ENCODE peak calls at places on chromosomes 6 and 20, in five cellular contexts. T, L, U, C and W are unnamed samples.

GRCh38 chr6:54301770-54302169 is 6.5 kb upstream of the TINAG start:
- DNase-seq in T (no peak), L (no peak), U (no peak), C (no peak), W (no peak)

GRCh38 chr6:11755725-11756124 is 22.9 kb downstream of the ADTRP start:
- DNase-seq in T (no peak), L (no peak), U (no peak), C (no peak), W (no peak)

GRCh38 chr6:13759025-13759424 is 47.4 kb upstream of the RANBP9 start:
- DNase-seq in T (no peak), L (no peak), U (no peak), C (no peak), W (no peak)

GRCh38 chr20:14062786-14063185 is 67.5 kb downstream of the MACROD2 start:
- DNase-seq in T (no peak), L (no peak), U (peak), C (no peak), W (peak)

GRCh38 chr20:62367136-62367482 is at the start of gene LAMA5:
- DNase-seq in T (no peak), L (no peak), U (peak), C (no peak), W (no peak)

GRCh38 chr6:138250513-138251247 is 32.4 kb upstream of the PBOV1 start:
- DNase-seq in T (no peak), L (no peak), U (no peak), C (no peak), W (no peak)

GRCh38 chr6:160462551-160463109 is 114.5 kb downstream of the SLC22A3 start:
- DNase-seq in T (no peak), L (peak), U (peak), C (peak), W (peak)

GRCh38 chr6:128118401-128118800 is 217.5 kb upstream of the THEMIS start:
- DNase-seq in T (no peak), L (no peak), U (no peak), C (no peak), W (peak)

GRCh38 chr20:53643031-53643832 is 49.6 kb upstream of the ZNF217 start:
- DNase-seq in T (peak), L (peak), U (peak), C (peak), W (peak)

GRCh38 chr6:140320799-140321099 is 946.3 kb upstream of the CITED2 start:
- DNase-seq in T (no peak), L (no peak), U (no peak), C (no peak), W (no peak)

GRCh38 chr6:31908791-31909190 is 6.9 kb upstream of the ZBTB12 start:
- DNase-seq in T (no peak), L (no peak), U (peak), C (no peak), W (peak)

GRCh38 chr6:4010682-4011081 is 68.3 kb downstream of the FAM217A start:
- DNase-seq in T (no peak), L (peak), U (no peak), C (no peak), W (no peak)

GRCh38 chr6:155485756-155486155 is 30.1 kb upstream of the NOX3 start:
- DNase-seq in T (no peak), L (no peak), U (no peak), C (no peak), W (no peak)

GRCh38 chr6:52890018-52890417 is 19.5 kb downstream of the GSTA3 start:
- DNase-seq in T (no peak), L (no peak), U (no peak), C (no peak), W (no peak)

GRCh38 chr20:52972965-52973819 is 1.0 kb downstream of the TSHZ2 start:
- DNase-seq in T (no peak), L (peak), U (peak), C (no peak), W (no peak)

GRCh38 chr6:121335111-121336008 is 1.1 kb upstream of the TBC1D32 start:
- DNase-seq in T (no peak), L (no peak), U (no peak), C (no peak), W (no peak)

GRCh38 chr6:1390805-1391511 is 1.6 kb downstream of the FOXF2 start:
- DNase-seq in T (no peak), L (no peak), U (no peak), C (no peak), W (no peak)

GRCh38 chr20:3653921-3654320 is 9.3 kb downstream of the GFRA4 start:
- DNase-seq in T (no peak), L (no peak), U (no peak), C (no peak), W (no peak)

GRCh38 chr6:91087864-91088263 is 501.0 kb upstream of the MAP3K7 start:
- DNase-seq in T (no peak), L (no peak), U (no peak), C (no peak), W (no peak)

GRCh38 chr20:61980647-61981583 is 84.8 kb downstream of the TAF4 start:
- DNase-seq in T (no peak), L (no peak), U (peak), C (no peak), W (peak)

GRCh38 chr6:98839788-98840361 is 5.5 kb downstream of the POU3F2 start:
- DNase-seq in T (no peak), L (no peak), U (peak), C (no peak), W (peak)

GRCh38 chr6:7086488-7086887 is 21.3 kb upstream of the RREB1 start:
- DNase-seq in T (no peak), L (peak), U (peak), C (no peak), W (no peak)

GRCh38 chr6:157967486-157967885 is 14.2 kb upstream of the SYNJ2 start:
- DNase-seq in T (no peak), L (no peak), U (no peak), C (no peak), W (no peak)

GRCh38 chr6:52495859-52496396 is 75.8 kb downstream of the EFHC1 start:
- DNase-seq in T (no peak), L (no peak), U (no peak), C (no peak), W (no peak)

GRCh38 chr6:52089758-52090348 is 2.4 kb upstream of the PKHD1 start:
- DNase-seq in T (no peak), L (no peak), U (no peak), C (no peak), W (peak)

GRCh38 chr6:38187285-38187684 is 367.8 kb downstream of the ZFAND3 start:
- DNase-seq in T (no peak), L (no peak), U (no peak), C (no peak), W (no peak)

GRCh38 chr20:46438156-46438750 is 31.8 kb upstream of the ELMO2 start:
- DNase-seq in T (no peak), L (peak), U (peak), C (no peak), W (peak)

GRCh38 chr20:1894951-1895673 is at the start of gene SIRPA:
- DNase-seq in T (peak), L (peak), U (peak), C (no peak), W (peak)

GRCh38 chr6:166592818-166593217 is 6.3 kb upstream of the RAMACL start:
- DNase-seq in T (no peak), L (no peak), U (no peak), C (no peak), W (peak)

GRCh38 chr20:56513096-56513806 is 11.3 kb upstream of the FAM209A start:
- DNase-seq in T (no peak), L (no peak), U (no peak), C (no peak), W (no peak)

GRCh38 chr6:41736800-41737555 is 1.6 kb upstream of the TFEB start:
- DNase-seq in T (no peak), L (no peak), U (no peak), C (no peak), W (no peak)